ENCODE peak calls at places on chromosomes 7 and 10, in ten cellular contexts. A, E, P, G, S, Z, J, O, F and N are unnamed samples.

GRCh38 chr10:3277566-3277965 is 105.0 kb upstream of the PITRM1 start:
- DNase-seq in Z (no peak), P (no peak), O (no peak), J (no peak), G (no peak), S (no peak), E (no peak), A (no peak), F (no peak), N (no peak)

GRCh38 chr7:25812086-25812855 is 339.7 kb upstream of the NFE2L3 start:
- DNase-seq in E (no peak), Z (no peak), O (no peak), P (no peak), A (no peak), G (no peak), J (no peak), S (no peak), F (no peak), N (no peak)

GRCh38 chr10:43304687-43305333 is 37.9 kb upstream of the RASGEF1A start:
- DNase-seq in F (peak), O (no peak), S (no peak), G (peak), A (peak), Z (peak), J (peak), E (peak), P (peak), N (peak)

GRCh38 chr10:93154531-93154930 is 80.8 kb downstream of the CYP26A1 start:
- DNase-seq in A (no peak), Z (no peak), J (no peak), P (no peak), S (no peak), F (no peak), O (no peak), G (peak), E (no peak), N (no peak)

GRCh38 chr7:106108988-106109387 is 3.1 kb downstream of the SYPL1 start:
- DNase-seq in E (no peak), O (no peak), Z (no peak), F (no peak), S (no peak), P (peak), G (peak), A (no peak), J (peak), N (no peak)

GRCh38 chr7:98251844-98252639 is at the start of gene TECPR1:
- DNase-seq in O (peak), E (peak), A (peak), Z (peak), P (peak), F (peak), J (peak), S (peak), G (peak), N (peak)

GRCh38 chr7:27900006-27900405 is 160.0 kb downstream of the TAX1BP1 start:
- DNase-seq in F (no peak), P (no peak), O (no peak), E (no peak), Z (no peak), J (no peak), S (no peak), G (no peak), A (no peak), N (no peak)

GRCh38 chr7:77244222-77244934 is 44.8 kb upstream of the FGL2 start:
- DNase-seq in J (no peak), E (peak), Z (no peak), O (no peak), G (no peak), F (no peak), P (no peak), S (no peak), A (no peak), N (no peak)

GRCh38 chr7:82210422-82211184 is 233.0 kb downstream of the CACNA2D1 start:
- DNase-seq in A (no peak), G (no peak), E (peak), P (no peak), Z (no peak), S (no peak), F (no peak), O (no peak), J (peak), N (no peak)

GRCh38 chr10:86306628-86307278 is 59.8 kb downstream of the GRID1 start:
- DNase-seq in J (peak), S (peak), A (no peak), O (no peak), P (peak), E (peak), Z (no peak), F (peak), G (peak), N (no peak)

GRCh38 chr7:105691029-105691691 is 109.9 kb upstream of the EFCAB10 start:
- DNase-seq in G (peak), J (peak), A (peak), Z (no peak), O (no peak), E (peak), P (peak), S (no peak), F (no peak), N (peak)

GRCh38 chr10:118980135-118980865 is 49.2 kb upstream of the NANOS1 start:
- DNase-seq in P (no peak), A (no peak), Z (no peak), F (no peak), G (no peak), E (no peak), S (no peak), O (no peak), J (no peak), N (no peak)

GRCh38 chr10:16478801-16479200 is 42.0 kb downstream of the PTER start:
- DNase-seq in P (no peak), S (no peak), E (no peak), A (no peak), Z (no peak), F (no peak), J (no peak), O (no peak), G (no peak), N (no peak)

GRCh38 chr10:13439771-13440708 is 88.8 kb downstream of the BEND7 start:
- DNase-seq in J (peak), S (peak), F (peak), P (peak), E (no peak), G (peak), A (peak), Z (peak), O (no peak), N (peak)

GRCh38 chr10:22294694-22295093 is 21.5 kb upstream of the COMMD3 start:
- DNase-seq in O (no peak), P (no peak), J (no peak), G (no peak), E (no peak), S (no peak), A (no peak), Z (no peak), F (no peak), N (no peak)

GRCh38 chr10:95741807-95742528 is 14.0 kb upstream of the ENTPD1 start:
- DNase-seq in J (no peak), F (no peak), P (peak), O (no peak), A (peak), G (no peak), E (peak), S (no peak), Z (no peak), N (no peak)

GRCh38 chr7:26648429-26649015 is 215.9 kb downstream of the SKAP2 start:
- DNase-seq in P (no peak), F (no peak), A (no peak), J (peak), G (peak), O (no peak), S (no peak), E (peak), Z (no peak), N (no peak)

GRCh38 chr10:61835069-61835908 is 66.2 kb upstream of the ARID5B start:
- DNase-seq in S (no peak), P (no peak), A (no peak), G (peak), O (no peak), Z (peak), J (peak), F (no peak), E (peak), N (peak)

GRCh38 chr10:78255214-78255613 is 221.6 kb downstream of the RPS24 start:
- DNase-seq in F (no peak), G (peak), P (no peak), S (no peak), Z (peak), J (no peak), O (no peak), E (peak), A (no peak), N (no peak)

GRCh38 chr10:97916586-97916985 is 66.9 kb downstream of the GOLGA7B start:
- DNase-seq in J (no peak), O (no peak), P (no peak), G (no peak), A (no peak), E (no peak), S (no peak), F (no peak), Z (no peak), N (no peak)

GRCh38 chr10:24153537-24153936 is 55.4 kb upstream of the KIAA1217 start:
- DNase-seq in Z (no peak), J (no peak), P (no peak), E (no peak), S (no peak), O (no peak), F (no peak), A (no peak), G (peak), N (no peak)